ENCODE peak calls at places on chromosome X, in five cellular contexts. G, E, N, J and H are unnamed samples.
A peak's percentile ranks its signal among the peaks of the same experiment; 100 is the strongest.

GRCh38 chrX:140132937-140133336 is 167.6 kb upstream of the CXorf66 start:
- DNase-seq in J (no peak), N (no peak), G (no peak), E (no peak), H (no peak)

GRCh38 chrX:111005151-111005550 is 90.8 kb upstream of the PAK3 start:
- DNase-seq in G (no peak), J (no peak), N (no peak), E (peak; percentile 60), H (no peak)

GRCh38 chrX:114178126-114178525 is 405.8 kb upstream of the HTR2C start:
- DNase-seq in J (no peak), E (no peak), N (no peak), G (no peak), H (no peak)

GRCh38 chrX:84729809-84730208 is 227.6 kb upstream of the HDX start:
- DNase-seq in J (no peak), G (no peak), E (peak; percentile 28), N (no peak), H (no peak)

GRCh38 chrX:20248592-20249192 is 18.0 kb downstream of the RPS6KA3 start:
- DNase-seq in J (no peak), G (no peak), E (no peak), N (no peak), H (no peak)

GRCh38 chrX:69024931-69025330 is 140.3 kb downstream of the PJA1 start:
- DNase-seq in E (no peak), J (peak; percentile 72), N (no peak), G (no peak), H (no peak)

GRCh38 chrX:68693481-68694410 is 46.3 kb downstream of the STARD8 start:
- DNase-seq in E (peak; percentile 77), N (peak; percentile 53), J (peak; percentile 82), G (no peak), H (no peak)

GRCh38 chrX:120457766-120458180 is 11.3 kb downstream of the LAMP2 start:
- DNase-seq in E (no peak), J (no peak), N (no peak), G (no peak), H (no peak)

GRCh38 chrX:57329008-57329407 is 42.5 kb downstream of the FAAH2 start:
- DNase-seq in E (no peak), J (no peak), N (no peak), G (no peak), H (no peak)

GRCh38 chrX:1462596-1463251 is 10.0 kb upstream of the ASMTL start:
- DNase-seq in N (no peak), J (no peak), E (no peak), G (no peak), H (no peak)

GRCh38 chrX:28391528-28391927 is 195.7 kb upstream of the IL1RAPL1 start:
- DNase-seq in N (no peak), G (no peak), J (no peak), E (no peak), H (no peak)

GRCh38 chrX:8730812-8731578 is 942 bp downstream of the ANOS1 start:
- DNase-seq in E (peak; percentile 80), G (no peak), N (no peak), J (peak; percentile 15), H (no peak)

GRCh38 chrX:115595049-115595448 is 34.1 kb downstream of the PLS3 start:
- DNase-seq in N (no peak), E (no peak), G (no peak), J (no peak), H (no peak)

GRCh38 chrX:77087529-77088169 is 359.5 kb upstream of the FGF16 start:
- DNase-seq in N (no peak), E (no peak), J (peak; percentile 17), G (no peak), H (no peak)

GRCh38 chrX:130771230-130771629 is 131.8 kb downstream of the ENOX2 start:
- DNase-seq in J (no peak), N (no peak), G (no peak), E (no peak), H (no peak)

GRCh38 chrX:3514996-3515395 is 168.5 kb upstream of the MXRA5 start:
- DNase-seq in G (no peak), J (no peak), E (no peak), N (no peak), H (no peak)

GRCh38 chrX:23373129-23373804 is 38.6 kb downstream of the PTCHD1 start:
- DNase-seq in G (no peak), N (no peak), J (no peak), E (no peak), H (no peak)

GRCh38 chrX:136779346-136779781 is 1.4 kb downstream of the ARHGEF6 start:
- DNase-seq in E (no peak), G (no peak), J (no peak), N (no peak), H (peak; percentile 67)

GRCh38 chrX:131778269-131779218 is 234.7 kb downstream of the OR13H1 start:
- DNase-seq in G (no peak), N (peak; percentile 38), E (peak; percentile 91), J (peak; percentile 46), H (no peak)

GRCh38 chrX:110851780-110852179 is 56.2 kb upstream of the CHRDL1 start:
- DNase-seq in G (no peak), N (no peak), J (no peak), E (no peak), H (no peak)

GRCh38 chrX:31058284-31058683 is 13.6 kb downstream of the FTHL17 start:
- DNase-seq in J (no peak), E (no peak), G (no peak), N (no peak), H (no peak)

GRCh38 chrX:132127748-132128147 is at the start of gene FRMD7:
- DNase-seq in N (no peak), E (peak; percentile 13), J (no peak), G (no peak), H (no peak)

GRCh38 chrX:42694260-42694815 is 83.6 kb downstream of the PPP1R2C start:
- DNase-seq in J (no peak), E (no peak), N (no peak), G (no peak), H (no peak)

GRCh38 chrX:150696836-150697235 is 3.6 kb downstream of the MTMR1 start:
- DNase-seq in J (no peak), N (no peak), E (no peak), G (no peak), H (no peak)

GRCh38 chrX:10052906-10053625 is 85.9 kb downstream of the CLDN34 start:
- DNase-seq in N (no peak), G (no peak), E (no peak), J (no peak), H (no peak)

GRCh38 chrX:128973033-128973432 is 550.3 kb downstream of the SMARCA1 start:
- DNase-seq in G (no peak), J (no peak), E (no peak), N (no peak), H (no peak)

GRCh38 chrX:49072712-49073095 is 1.1 kb downstream of the PRAF2 start:
- DNase-seq in J (no peak), G (no peak), N (no peak), E (no peak), H (no peak)

GRCh38 chrX:65712005-65712861 is 44.8 kb downstream of the MSN start:
- DNase-seq in G (no peak), N (no peak), J (no peak), E (no peak), H (no peak)

GRCh38 chrX:70762285-70762684 is 146.2 kb downstream of the TEX11 start:
- DNase-seq in E (no peak), J (no peak), N (no peak), G (no peak), H (no peak)

GRCh38 chrX:69523314-69523713 is 19.2 kb downstream of the NALF2 start:
- DNase-seq in N (no peak), G (no peak), E (no peak), J (no peak), H (no peak)

GRCh38 chrX:26414534-26414933 is 198.6 kb downstream of the MAGEB5 start:
- DNase-seq in N (no peak), J (no peak), E (no peak), G (no peak), H (no peak)

GRCh38 chrX:21932277-21932996 is 8.1 kb upstream of the SMS start:
- DNase-seq in G (no peak), E (no peak), J (peak; percentile 47), N (no peak), H (no peak)